ENCODE peak calls at places on chromosome 16, in nine cellular contexts. One of them, this sample, is unnamed.

GRCh38 chr16:2515180-2515803 is 1.5 kb downstream of the ATP6V0C start:
- DNase-seq in myocyte: peak; percentile 61
- DNase-seq in NCI-H524: no peak
- DNase-seq in pulmonary artery endothelial cell: no peak
- DNase-seq in non-pigmented ciliary epithelial cell: no peak
- DNase-seq in Ammon's horn: no peak
- DNase-seq in NAMALWA: peak; percentile 29
- DNase-seq in stimulated activated CD8-positive, alpha-beta memory T cell treated with anti-CD3 and anti-CD28 coated beads, Interleukin-4, amount 100 ng/mL, for 1 hour: no peak
- DNase-seq in T-helper 2 cell: no peak
- DNase-seq in this sample: no peak

GRCh38 chr16:86498661-86499493 is 11.4 kb upstream of the FOXF1 start:
- DNase-seq in myocyte: no peak
- DNase-seq in NCI-H524: no peak
- DNase-seq in pulmonary artery endothelial cell: no peak
- DNase-seq in non-pigmented ciliary epithelial cell: no peak
- DNase-seq in Ammon's horn: no peak
- DNase-seq in NAMALWA: no peak
- DNase-seq in stimulated activated CD8-positive, alpha-beta memory T cell treated with anti-CD3 and anti-CD28 coated beads, Interleukin-4, amount 100 ng/mL, for 1 hour: no peak
- DNase-seq in T-helper 2 cell: no peak
- DNase-seq in this sample: no peak

GRCh38 chr16:67100569-67101300 is 9.0 kb upstream of the PHAF1 start:
- DNase-seq in myocyte: peak; percentile 34
- DNase-seq in NCI-H524: peak; percentile 6
- DNase-seq in pulmonary artery endothelial cell: no peak
- DNase-seq in non-pigmented ciliary epithelial cell: no peak
- DNase-seq in Ammon's horn: no peak
- DNase-seq in NAMALWA: peak; percentile 62
- DNase-seq in stimulated activated CD8-positive, alpha-beta memory T cell treated with anti-CD3 and anti-CD28 coated beads, Interleukin-4, amount 100 ng/mL, for 1 hour: no peak
- DNase-seq in T-helper 2 cell: peak; percentile 42
- DNase-seq in this sample: no peak

GRCh38 chr16:27024010-27024409 is 42.7 kb upstream of the C16orf82 start:
- DNase-seq in myocyte: no peak
- DNase-seq in NCI-H524: no peak
- DNase-seq in pulmonary artery endothelial cell: no peak
- DNase-seq in non-pigmented ciliary epithelial cell: no peak
- DNase-seq in Ammon's horn: no peak
- DNase-seq in NAMALWA: no peak
- DNase-seq in stimulated activated CD8-positive, alpha-beta memory T cell treated with anti-CD3 and anti-CD28 coated beads, Interleukin-4, amount 100 ng/mL, for 1 hour: no peak
- DNase-seq in T-helper 2 cell: no peak
- DNase-seq in this sample: no peak

GRCh38 chr16:15765116-15765515 is 91.7 kb downstream of the MYH11 start:
- DNase-seq in myocyte: no peak
- DNase-seq in NCI-H524: no peak
- DNase-seq in pulmonary artery endothelial cell: no peak
- DNase-seq in non-pigmented ciliary epithelial cell: no peak
- DNase-seq in Ammon's horn: no peak
- DNase-seq in NAMALWA: no peak
- DNase-seq in stimulated activated CD8-positive, alpha-beta memory T cell treated with anti-CD3 and anti-CD28 coated beads, Interleukin-4, amount 100 ng/mL, for 1 hour: no peak
- DNase-seq in T-helper 2 cell: no peak
- DNase-seq in this sample: no peak

GRCh38 chr16:51225902-51226301 is 74.8 kb upstream of the SALL1 start:
- DNase-seq in myocyte: no peak
- DNase-seq in NCI-H524: no peak
- DNase-seq in pulmonary artery endothelial cell: no peak
- DNase-seq in non-pigmented ciliary epithelial cell: no peak
- DNase-seq in Ammon's horn: no peak
- DNase-seq in NAMALWA: no peak
- DNase-seq in stimulated activated CD8-positive, alpha-beta memory T cell treated with anti-CD3 and anti-CD28 coated beads, Interleukin-4, amount 100 ng/mL, for 1 hour: no peak
- DNase-seq in T-helper 2 cell: no peak
- DNase-seq in this sample: no peak

GRCh38 chr16:85393674-85394510 is 219.2 kb upstream of the GSE1 start:
- DNase-seq in myocyte: no peak
- DNase-seq in NCI-H524: peak; percentile 48
- DNase-seq in pulmonary artery endothelial cell: no peak
- DNase-seq in non-pigmented ciliary epithelial cell: no peak
- DNase-seq in Ammon's horn: no peak
- DNase-seq in NAMALWA: peak; percentile 78
- DNase-seq in stimulated activated CD8-positive, alpha-beta memory T cell treated with anti-CD3 and anti-CD28 coated beads, Interleukin-4, amount 100 ng/mL, for 1 hour: peak; percentile 46
- DNase-seq in T-helper 2 cell: peak; percentile 36
- DNase-seq in this sample: no peak

GRCh38 chr16:3513892-3514600 is 13.2 kb downstream of the CLUAP1 start:
- DNase-seq in myocyte: no peak
- DNase-seq in NCI-H524: no peak
- DNase-seq in pulmonary artery endothelial cell: no peak
- DNase-seq in non-pigmented ciliary epithelial cell: no peak
- DNase-seq in Ammon's horn: no peak
- DNase-seq in NAMALWA: no peak
- DNase-seq in stimulated activated CD8-positive, alpha-beta memory T cell treated with anti-CD3 and anti-CD28 coated beads, Interleukin-4, amount 100 ng/mL, for 1 hour: no peak
- DNase-seq in T-helper 2 cell: peak; percentile 30
- DNase-seq in this sample: no peak

GRCh38 chr16:64627288-64627687 is 494.6 kb downstream of the CDH11 start:
- DNase-seq in myocyte: no peak
- DNase-seq in NCI-H524: peak; percentile 70
- DNase-seq in pulmonary artery endothelial cell: no peak
- DNase-seq in non-pigmented ciliary epithelial cell: no peak
- DNase-seq in Ammon's horn: no peak
- DNase-seq in NAMALWA: peak; percentile 20
- DNase-seq in stimulated activated CD8-positive, alpha-beta memory T cell treated with anti-CD3 and anti-CD28 coated beads, Interleukin-4, amount 100 ng/mL, for 1 hour: no peak
- DNase-seq in T-helper 2 cell: no peak
- DNase-seq in this sample: no peak

GRCh38 chr16:11010576-11011221 is 66.3 kb downstream of the CLEC16A start:
- DNase-seq in myocyte: no peak
- DNase-seq in NCI-H524: no peak
- DNase-seq in pulmonary artery endothelial cell: no peak
- DNase-seq in non-pigmented ciliary epithelial cell: no peak
- DNase-seq in Ammon's horn: no peak
- DNase-seq in NAMALWA: no peak
- DNase-seq in stimulated activated CD8-positive, alpha-beta memory T cell treated with anti-CD3 and anti-CD28 coated beads, Interleukin-4, amount 100 ng/mL, for 1 hour: no peak
- DNase-seq in T-helper 2 cell: no peak
- DNase-seq in this sample: no peak

GRCh38 chr16:80824623-80825364 is 20.4 kb upstream of the CDYL2 start:
- DNase-seq in myocyte: peak; percentile 48
- DNase-seq in NCI-H524: peak; percentile 15
- DNase-seq in pulmonary artery endothelial cell: peak; percentile 36
- DNase-seq in non-pigmented ciliary epithelial cell: peak; percentile 32
- DNase-seq in Ammon's horn: peak; percentile 40
- DNase-seq in NAMALWA: peak; percentile 67
- DNase-seq in stimulated activated CD8-positive, alpha-beta memory T cell treated with anti-CD3 and anti-CD28 coated beads, Interleukin-4, amount 100 ng/mL, for 1 hour: no peak
- DNase-seq in T-helper 2 cell: peak; percentile 71
- DNase-seq in this sample: no peak

GRCh38 chr16:79757968-79758367 is 157.4 kb upstream of the MAF start:
- DNase-seq in myocyte: no peak
- DNase-seq in NCI-H524: no peak
- DNase-seq in pulmonary artery endothelial cell: no peak
- DNase-seq in non-pigmented ciliary epithelial cell: no peak
- DNase-seq in Ammon's horn: no peak
- DNase-seq in NAMALWA: no peak
- DNase-seq in stimulated activated CD8-positive, alpha-beta memory T cell treated with anti-CD3 and anti-CD28 coated beads, Interleukin-4, amount 100 ng/mL, for 1 hour: no peak
- DNase-seq in T-helper 2 cell: peak; percentile 37
- DNase-seq in this sample: no peak

GRCh38 chr16:14364386-14365199 is 265.5 kb downstream of the PARN start:
- DNase-seq in myocyte: peak; percentile 75
- DNase-seq in NCI-H524: no peak
- DNase-seq in pulmonary artery endothelial cell: no peak
- DNase-seq in non-pigmented ciliary epithelial cell: peak; percentile 83
- DNase-seq in Ammon's horn: no peak
- DNase-seq in NAMALWA: no peak
- DNase-seq in stimulated activated CD8-positive, alpha-beta memory T cell treated with anti-CD3 and anti-CD28 coated beads, Interleukin-4, amount 100 ng/mL, for 1 hour: no peak
- DNase-seq in T-helper 2 cell: no peak
- DNase-seq in this sample: no peak

GRCh38 chr16:22329199-22329695 is 32.0 kb downstream of the POLR3E start:
- DNase-seq in myocyte: no peak
- DNase-seq in NCI-H524: no peak
- DNase-seq in pulmonary artery endothelial cell: no peak
- DNase-seq in non-pigmented ciliary epithelial cell: no peak
- DNase-seq in Ammon's horn: no peak
- DNase-seq in NAMALWA: no peak
- DNase-seq in stimulated activated CD8-positive, alpha-beta memory T cell treated with anti-CD3 and anti-CD28 coated beads, Interleukin-4, amount 100 ng/mL, for 1 hour: no peak
- DNase-seq in T-helper 2 cell: no peak
- DNase-seq in this sample: no peak

GRCh38 chr16:88453621-88454314 is 688 bp downstream of the ZFPM1 start:
- DNase-seq in myocyte: peak; percentile 13
- DNase-seq in NCI-H524: no peak
- DNase-seq in pulmonary artery endothelial cell: no peak
- DNase-seq in non-pigmented ciliary epithelial cell: no peak
- DNase-seq in Ammon's horn: no peak
- DNase-seq in NAMALWA: peak; percentile 46
- DNase-seq in stimulated activated CD8-positive, alpha-beta memory T cell treated with anti-CD3 and anti-CD28 coated beads, Interleukin-4, amount 100 ng/mL, for 1 hour: no peak
- DNase-seq in T-helper 2 cell: peak; percentile 46
- DNase-seq in this sample: no peak

GRCh38 chr16:86044241-86044671 is 145.3 kb downstream of the IRF8 start:
- DNase-seq in myocyte: no peak
- DNase-seq in NCI-H524: no peak
- DNase-seq in pulmonary artery endothelial cell: peak; percentile 10
- DNase-seq in non-pigmented ciliary epithelial cell: no peak
- DNase-seq in Ammon's horn: no peak
- DNase-seq in NAMALWA: peak; percentile 49
- DNase-seq in stimulated activated CD8-positive, alpha-beta memory T cell treated with anti-CD3 and anti-CD28 coated beads, Interleukin-4, amount 100 ng/mL, for 1 hour: no peak
- DNase-seq in T-helper 2 cell: peak; percentile 26
- DNase-seq in this sample: no peak

GRCh38 chr16:84520778-84521770 is 16.6 kb upstream of the MEAK7 start:
- DNase-seq in myocyte: no peak
- DNase-seq in NCI-H524: peak; percentile 97
- DNase-seq in pulmonary artery endothelial cell: no peak
- DNase-seq in non-pigmented ciliary epithelial cell: no peak
- DNase-seq in Ammon's horn: no peak
- DNase-seq in NAMALWA: no peak
- DNase-seq in stimulated activated CD8-positive, alpha-beta memory T cell treated with anti-CD3 and anti-CD28 coated beads, Interleukin-4, amount 100 ng/mL, for 1 hour: no peak
- DNase-seq in T-helper 2 cell: no peak
- DNase-seq in this sample: no peak

GRCh38 chr16:47777191-47777590 is 316.1 kb downstream of the PHKB start:
- DNase-seq in myocyte: peak; percentile 15
- DNase-seq in NCI-H524: no peak
- DNase-seq in pulmonary artery endothelial cell: no peak
- DNase-seq in non-pigmented ciliary epithelial cell: peak; percentile 5
- DNase-seq in Ammon's horn: no peak
- DNase-seq in NAMALWA: no peak
- DNase-seq in stimulated activated CD8-positive, alpha-beta memory T cell treated with anti-CD3 and anti-CD28 coated beads, Interleukin-4, amount 100 ng/mL, for 1 hour: no peak
- DNase-seq in T-helper 2 cell: no peak
- DNase-seq in this sample: no peak

GRCh38 chr16:61243954-61244353 is 792.3 kb downstream of the CDH8 start:
- DNase-seq in myocyte: no peak
- DNase-seq in NCI-H524: no peak
- DNase-seq in pulmonary artery endothelial cell: no peak
- DNase-seq in non-pigmented ciliary epithelial cell: no peak
- DNase-seq in Ammon's horn: no peak
- DNase-seq in NAMALWA: no peak
- DNase-seq in stimulated activated CD8-positive, alpha-beta memory T cell treated with anti-CD3 and anti-CD28 coated beads, Interleukin-4, amount 100 ng/mL, for 1 hour: no peak
- DNase-seq in T-helper 2 cell: no peak
- DNase-seq in this sample: no peak

GRCh38 chr16:27320261-27321012 is 6.7 kb downstream of the IL4R start:
- DNase-seq in myocyte: no peak
- DNase-seq in NCI-H524: no peak
- DNase-seq in pulmonary artery endothelial cell: no peak
- DNase-seq in non-pigmented ciliary epithelial cell: no peak
- DNase-seq in Ammon's horn: no peak
- DNase-seq in NAMALWA: no peak
- DNase-seq in stimulated activated CD8-positive, alpha-beta memory T cell treated with anti-CD3 and anti-CD28 coated beads, Interleukin-4, amount 100 ng/mL, for 1 hour: no peak
- DNase-seq in T-helper 2 cell: no peak
- DNase-seq in this sample: no peak

GRCh38 chr16:10964891-10965326 is 20.5 kb downstream of the CLEC16A start:
- DNase-seq in myocyte: no peak
- DNase-seq in NCI-H524: no peak
- DNase-seq in pulmonary artery endothelial cell: no peak
- DNase-seq in non-pigmented ciliary epithelial cell: no peak
- DNase-seq in Ammon's horn: no peak
- DNase-seq in NAMALWA: no peak
- DNase-seq in stimulated activated CD8-positive, alpha-beta memory T cell treated with anti-CD3 and anti-CD28 coated beads, Interleukin-4, amount 100 ng/mL, for 1 hour: no peak
- DNase-seq in T-helper 2 cell: peak; percentile 96
- DNase-seq in this sample: no peak

GRCh38 chr16:81917375-81917774 is 93.9 kb downstream of the SDR42E1 start:
- DNase-seq in myocyte: no peak
- DNase-seq in NCI-H524: no peak
- DNase-seq in pulmonary artery endothelial cell: no peak
- DNase-seq in non-pigmented ciliary epithelial cell: no peak
- DNase-seq in Ammon's horn: no peak
- DNase-seq in NAMALWA: peak; percentile 53
- DNase-seq in stimulated activated CD8-positive, alpha-beta memory T cell treated with anti-CD3 and anti-CD28 coated beads, Interleukin-4, amount 100 ng/mL, for 1 hour: no peak
- DNase-seq in T-helper 2 cell: no peak
- DNase-seq in this sample: no peak

GRCh38 chr16:57166951-57167350 is 18.9 kb downstream of the PSME3IP1 start:
- DNase-seq in myocyte: no peak
- DNase-seq in NCI-H524: no peak
- DNase-seq in pulmonary artery endothelial cell: no peak
- DNase-seq in non-pigmented ciliary epithelial cell: peak; percentile 50
- DNase-seq in Ammon's horn: no peak
- DNase-seq in NAMALWA: no peak
- DNase-seq in stimulated activated CD8-positive, alpha-beta memory T cell treated with anti-CD3 and anti-CD28 coated beads, Interleukin-4, amount 100 ng/mL, for 1 hour: no peak
- DNase-seq in T-helper 2 cell: no peak
- DNase-seq in this sample: no peak

GRCh38 chr16:566475-567361 is at the start of gene NHLRC4:
- DNase-seq in myocyte: no peak
- DNase-seq in NCI-H524: no peak
- DNase-seq in pulmonary artery endothelial cell: peak; percentile 19
- DNase-seq in non-pigmented ciliary epithelial cell: no peak
- DNase-seq in Ammon's horn: no peak
- DNase-seq in NAMALWA: peak; percentile 88
- DNase-seq in stimulated activated CD8-positive, alpha-beta memory T cell treated with anti-CD3 and anti-CD28 coated beads, Interleukin-4, amount 100 ng/mL, for 1 hour: no peak
- DNase-seq in T-helper 2 cell: peak; percentile 77
- DNase-seq in this sample: no peak

GRCh38 chr16:57540906-57541753 is 1.3 kb upstream of the ADGRG5 start:
- DNase-seq in myocyte: no peak
- DNase-seq in NCI-H524: no peak
- DNase-seq in pulmonary artery endothelial cell: no peak
- DNase-seq in non-pigmented ciliary epithelial cell: no peak
- DNase-seq in Ammon's horn: no peak
- DNase-seq in NAMALWA: no peak
- DNase-seq in stimulated activated CD8-positive, alpha-beta memory T cell treated with anti-CD3 and anti-CD28 coated beads, Interleukin-4, amount 100 ng/mL, for 1 hour: no peak
- DNase-seq in T-helper 2 cell: no peak
- DNase-seq in this sample: no peak

GRCh38 chr16:13168091-13168572 is 266.7 kb downstream of the SHISA9 start:
- DNase-seq in myocyte: no peak
- DNase-seq in NCI-H524: no peak
- DNase-seq in pulmonary artery endothelial cell: no peak
- DNase-seq in non-pigmented ciliary epithelial cell: no peak
- DNase-seq in Ammon's horn: peak; percentile 23
- DNase-seq in NAMALWA: peak; percentile 41
- DNase-seq in stimulated activated CD8-positive, alpha-beta memory T cell treated with anti-CD3 and anti-CD28 coated beads, Interleukin-4, amount 100 ng/mL, for 1 hour: no peak
- DNase-seq in T-helper 2 cell: no peak
- DNase-seq in this sample: no peak

GRCh38 chr16:57999971-58000705 is at the start of gene ZNF319:
- DNase-seq in myocyte: peak; percentile 3
- DNase-seq in NCI-H524: no peak
- DNase-seq in pulmonary artery endothelial cell: no peak
- DNase-seq in non-pigmented ciliary epithelial cell: no peak
- DNase-seq in Ammon's horn: no peak
- DNase-seq in NAMALWA: peak; percentile 42
- DNase-seq in stimulated activated CD8-positive, alpha-beta memory T cell treated with anti-CD3 and anti-CD28 coated beads, Interleukin-4, amount 100 ng/mL, for 1 hour: no peak
- DNase-seq in T-helper 2 cell: peak; percentile 36
- DNase-seq in this sample: no peak

GRCh38 chr16:27404163-27404823 is 2.3 kb downstream of the IL21R start:
- DNase-seq in myocyte: no peak
- DNase-seq in NCI-H524: no peak
- DNase-seq in pulmonary artery endothelial cell: no peak
- DNase-seq in non-pigmented ciliary epithelial cell: no peak
- DNase-seq in Ammon's horn: no peak
- DNase-seq in NAMALWA: no peak
- DNase-seq in stimulated activated CD8-positive, alpha-beta memory T cell treated with anti-CD3 and anti-CD28 coated beads, Interleukin-4, amount 100 ng/mL, for 1 hour: no peak
- DNase-seq in T-helper 2 cell: peak; percentile 54
- DNase-seq in this sample: no peak

GRCh38 chr16:25171390-25171789 is 45.4 kb upstream of the AQP8 start:
- DNase-seq in myocyte: no peak
- DNase-seq in NCI-H524: no peak
- DNase-seq in pulmonary artery endothelial cell: no peak
- DNase-seq in non-pigmented ciliary epithelial cell: no peak
- DNase-seq in Ammon's horn: no peak
- DNase-seq in NAMALWA: no peak
- DNase-seq in stimulated activated CD8-positive, alpha-beta memory T cell treated with anti-CD3 and anti-CD28 coated beads, Interleukin-4, amount 100 ng/mL, for 1 hour: no peak
- DNase-seq in T-helper 2 cell: no peak
- DNase-seq in this sample: no peak

GRCh38 chr16:14186007-14186953 is 115.2 kb downstream of the MRTFB start:
- DNase-seq in myocyte: peak; percentile 82
- DNase-seq in NCI-H524: no peak
- DNase-seq in pulmonary artery endothelial cell: peak; percentile 5
- DNase-seq in non-pigmented ciliary epithelial cell: no peak
- DNase-seq in Ammon's horn: peak; percentile 73
- DNase-seq in NAMALWA: no peak
- DNase-seq in stimulated activated CD8-positive, alpha-beta memory T cell treated with anti-CD3 and anti-CD28 coated beads, Interleukin-4, amount 100 ng/mL, for 1 hour: no peak
- DNase-seq in T-helper 2 cell: peak; percentile 87
- DNase-seq in this sample: no peak

GRCh38 chr16:13568803-13569202 is 351.2 kb upstream of the ERCC4 start:
- DNase-seq in myocyte: no peak
- DNase-seq in NCI-H524: no peak
- DNase-seq in pulmonary artery endothelial cell: no peak
- DNase-seq in non-pigmented ciliary epithelial cell: no peak
- DNase-seq in Ammon's horn: no peak
- DNase-seq in NAMALWA: no peak
- DNase-seq in stimulated activated CD8-positive, alpha-beta memory T cell treated with anti-CD3 and anti-CD28 coated beads, Interleukin-4, amount 100 ng/mL, for 1 hour: no peak
- DNase-seq in T-helper 2 cell: no peak
- DNase-seq in this sample: no peak

This sample was measured in substantia nigra.